ENCODE peak calls at places on chromosomes 4 and X, in six cellular contexts. Z, D, V, R, B and H are unnamed samples.
A peak's percentile ranks its signal among the peaks of the same experiment; 100 is the strongest.

GRCh38 chr4:4574792-4575191 is 32.9 kb upstream of the STX18 start:
- DNase-seq in R (peak; percentile 80), D (peak; percentile 92), B (peak; percentile 47), V (no peak), Z (peak; percentile 72), H (no peak)

GRCh38 chr4:84381759-84382158 is 117.3 kb downstream of the NKX6-1 start:
- DNase-seq in R (no peak), V (no peak), B (no peak), Z (no peak), D (no peak), H (no peak)

GRCh38 chr4:174314770-174315169 is 31.1 kb downstream of the CEP44 start:
- DNase-seq in B (peak; percentile 44), D (peak; percentile 85), V (peak; percentile 3), Z (peak; percentile 65), R (peak; percentile 82), H (no peak)

GRCh38 chrX:43493751-43494150 is 162.3 kb upstream of the MAOA start:
- DNase-seq in Z (no peak), V (no peak), B (no peak), R (no peak), D (no peak), H (no peak)

GRCh38 chrX:106780259-106780658 is 22.2 kb upstream of the TBC1D8B start:
- DNase-seq in Z (no peak), R (no peak), B (no peak), V (no peak), D (no peak), H (no peak)

GRCh38 chr4:25756503-25756902 is 100.9 kb downstream of the SLC34A2 start:
- DNase-seq in Z (peak; percentile 29), D (no peak), B (no peak), R (no peak), V (no peak), H (peak; percentile 12)

GRCh38 chr4:128847074-128847724 is 37.7 kb downstream of the JADE1 start:
- DNase-seq in R (no peak), D (no peak), B (no peak), Z (peak; percentile 36), V (no peak), H (no peak)

GRCh38 chr4:20065952-20066351 is 185.8 kb upstream of the SLIT2 start:
- DNase-seq in D (no peak), B (no peak), V (no peak), Z (no peak), R (no peak), H (no peak)

GRCh38 chr4:32485976-32486375 is 1765.8 kb downstream of the PCDH7 start:
- DNase-seq in B (no peak), V (no peak), D (no peak), Z (no peak), R (no peak), H (peak; percentile 36)

DNA sequence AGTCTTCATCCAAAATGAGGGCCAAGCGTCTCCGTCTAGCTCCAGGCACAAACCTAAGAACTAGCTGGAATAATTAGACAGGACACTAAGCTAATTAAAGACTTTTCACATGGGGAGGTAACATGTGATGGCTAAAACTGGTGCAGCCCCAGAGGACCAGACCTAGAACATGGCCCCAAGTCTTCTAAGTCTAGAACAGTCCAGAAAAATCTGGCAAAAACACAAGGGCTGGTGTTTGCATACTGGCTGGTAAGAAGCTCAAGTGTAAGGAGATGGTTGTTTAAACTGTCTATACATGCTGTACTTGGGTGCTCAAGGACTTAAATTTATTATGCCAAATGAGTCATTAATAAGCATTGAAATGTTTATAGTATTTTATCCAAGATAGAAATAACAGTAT is 10.0 kb downstream of the SH3KBP1 start:
- DNase-seq in V (no peak), Z (no peak), R (no peak), D (no peak), B (no peak), H (no peak)
- H3K4ac ChIP-seq in V (no peak overlapping the region), Z (no peak overlapping the region), R (no peak overlapping the region), D (no peak overlapping the region), B (no peak overlapping the region), H (no peak overlapping the region)

DNA sequence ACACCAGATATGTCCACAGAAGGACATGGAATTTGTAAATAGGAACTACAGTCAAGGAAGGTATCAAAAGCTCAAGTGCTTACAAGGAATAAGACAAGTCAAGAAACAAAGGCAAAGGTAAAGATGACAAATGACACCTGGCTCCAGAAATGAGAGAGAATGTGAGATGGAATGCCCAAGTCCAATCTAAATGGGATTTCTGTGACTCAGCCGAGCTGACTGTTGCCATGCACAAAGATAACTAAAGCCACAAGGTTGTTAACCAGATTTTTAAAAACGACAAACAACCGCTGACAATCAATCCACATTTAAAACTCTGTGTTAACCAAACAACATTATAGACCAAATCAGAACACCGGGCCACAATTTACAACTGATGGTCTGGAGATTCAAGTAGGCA is 1.1 kb downstream of the NFXL1 start:
- DNase-seq in R (peak; percentile 49), D (peak; percentile 26), Z (peak; percentile 34), B (no peak), V (no peak), H (no peak)
- H3K4ac ChIP-seq in R (peak overlapping the region; percentile 38), D (no peak overlapping the region), Z (peak overlapping the region; percentile 43), B (no peak overlapping the region), V (no peak overlapping the region), H (no peak overlapping the region)

GRCh38 chr4:52838729-52839722 is 23.1 kb upstream of the RASL11B start:
- DNase-seq in B (no peak), D (no peak), V (no peak), R (peak; percentile 44), Z (no peak), H (no peak)
- H3K4ac ChIP-seq in B (no peak overlapping the region), D (no peak overlapping the region), V (peak overlapping the region; percentile 63), R (peak overlapping the region; percentile 63), Z (peak overlapping the region; percentile 47), H (no peak overlapping the region)

GRCh38 chr4:113761682-113762060 is at the start of gene CAMK2D:
- DNase-seq in Z (peak; percentile 89), D (peak; percentile 86), V (no peak), B (peak; percentile 67), R (peak; percentile 92), H (peak; percentile 78)

GRCh38 chr4:113760094-113760851 is 1.3 kb downstream of the CAMK2D start:
- DNase-seq in V (no peak), D (peak; percentile 72), B (no peak), R (peak; percentile 54), Z (peak; percentile 61), H (no peak)

GRCh38 chr4:113762851-113763172 is 1.3 kb upstream of the CAMK2D start:
- DNase-seq in B (no peak), Z (no peak), V (no peak), R (no peak), D (no peak), H (no peak)

GRCh38 chr4:113760852-113761681 is 471 bp downstream of the CAMK2D start:
- DNase-seq in Z (peak; percentile 71), D (peak; percentile 91), R (peak; percentile 87), B (peak; percentile 54), V (no peak), H (peak; percentile 36)

GRCh38 chr4:113762061-113762850 is 718 bp upstream of the CAMK2D start:
- DNase-seq in R (peak; percentile 100), Z (peak; percentile 100), V (peak; percentile 97), D (peak; percentile 100), B (peak; percentile 98), H (peak; percentile 97)
- H3K4ac ChIP-seq in R (peak overlapping the region; percentile 94), Z (peak overlapping the region; percentile 94), V (no peak overlapping the region), D (peak overlapping the region; percentile 94), B (no peak overlapping the region), H (peak overlapping the region; percentile 84)

GRCh38 chr4:107253090-107253489 is 217.0 kb upstream of the DKK2 start:
- DNase-seq in D (no peak), B (no peak), R (no peak), V (no peak), Z (no peak), H (no peak)
- H3K4ac ChIP-seq in D (no peak overlapping the region), B (no peak overlapping the region), R (no peak overlapping the region), V (no peak overlapping the region), Z (no peak overlapping the region), H (no peak overlapping the region)

GRCh38 chr4:1300466-1301455 is 11.1 kb downstream of the MAEA start:
- DNase-seq in Z (peak; percentile 76), B (no peak), R (peak; percentile 48), V (no peak), D (peak; percentile 86), H (no peak)
- H3K4ac ChIP-seq in Z (no peak overlapping the region), B (no peak overlapping the region), R (no peak overlapping the region), V (no peak overlapping the region), D (no peak overlapping the region), H (no peak overlapping the region)

GRCh38 chr4:8557151-8558076 is 22.8 kb upstream of the GPR78 start:
- DNase-seq in V (no peak), R (no peak), B (no peak), D (no peak), Z (no peak), H (no peak)
- H3K4ac ChIP-seq in V (no peak overlapping the region), R (peak overlapping the region; percentile 87), B (no peak overlapping the region), D (no peak overlapping the region), Z (no peak overlapping the region), H (no peak overlapping the region)

GRCh38 chrX:118179718-118180117 is 63.1 kb upstream of the KLHL13 start:
- DNase-seq in R (peak; percentile 13), B (no peak), Z (no peak), D (no peak), V (no peak), H (no peak)
- H3K4ac ChIP-seq in R (no peak overlapping the region), B (no peak overlapping the region), Z (no peak overlapping the region), D (no peak overlapping the region), V (no peak overlapping the region), H (no peak overlapping the region)

GRCh38 chr4:82899339-82899738 is 1.2 kb upstream of the THAP9 start:
- DNase-seq in B (no peak), V (no peak), Z (no peak), D (peak; percentile 37), R (no peak), H (no peak)

GRCh38 chr4:82900335-82901128 is at the start of gene THAP9:
- DNase-seq in D (peak; percentile 100), B (peak; percentile 99), V (peak; percentile 89), R (peak; percentile 99), Z (peak; percentile 100), H (peak; percentile 96)

GRCh38 chr4:82901129-82901718 is 689 bp downstream of the THAP9 start:
- DNase-seq in Z (no peak), R (no peak), V (no peak), B (no peak), D (no peak), H (no peak)

GRCh38 chr4:82898322-82899243 is 2.0 kb upstream of the THAP9 start:
- DNase-seq in D (peak; percentile 92), V (no peak), Z (peak; percentile 91), R (peak; percentile 36), B (no peak), H (no peak)

GRCh38 chr4:82900016-82900334 is 560 bp upstream of the THAP9 start:
- DNase-seq in Z (peak; percentile 44), D (no peak), V (no peak), R (no peak), B (no peak), H (peak; percentile 42)
- H3K4ac ChIP-seq in Z (peak overlapping the region; percentile 79), D (peak overlapping the region; percentile 33), V (peak overlapping the region; percentile 40), R (no peak overlapping the region), B (no peak overlapping the region), H (no peak overlapping the region)

DNA sequence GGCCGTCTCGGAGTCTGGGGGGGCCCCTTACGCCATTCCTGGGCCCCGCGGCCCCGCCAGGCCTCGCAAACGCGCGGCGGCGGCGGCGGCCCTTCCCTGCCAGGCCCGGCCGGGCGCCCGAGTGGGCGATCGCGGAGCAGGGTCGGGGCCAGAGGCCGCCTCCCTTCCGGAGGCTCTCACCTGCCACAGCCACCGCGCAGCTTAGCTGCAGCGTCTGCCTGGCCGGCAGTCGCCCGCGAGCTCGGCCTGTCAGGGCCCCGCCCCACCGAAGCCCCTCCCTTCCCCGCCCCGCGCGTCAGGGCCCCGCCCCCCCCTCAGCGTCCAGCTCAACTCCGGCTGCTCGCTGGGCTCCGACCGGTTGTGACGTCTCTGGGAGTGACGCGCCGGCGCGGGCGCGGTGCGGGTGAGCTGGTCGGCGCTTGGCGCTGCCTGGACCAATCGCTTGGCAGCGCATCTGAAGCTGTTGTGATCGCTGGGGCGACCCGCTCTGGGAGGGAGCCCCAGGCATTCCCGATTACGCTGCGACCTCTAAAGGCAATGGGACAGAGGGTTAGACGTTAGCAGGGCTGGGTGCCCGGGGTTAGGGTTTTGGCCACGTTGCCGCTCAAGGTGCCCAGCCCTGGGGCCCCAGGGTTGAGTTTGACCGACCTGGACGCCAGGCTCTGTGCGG is at the start of gene SLC10A3:
- DNase-seq in V (peak; percentile 78), Z (peak; percentile 92), D (peak; percentile 94), B (peak; percentile 97), R (peak; percentile 97), H (peak; percentile 86)
- H3K4ac ChIP-seq in V (no peak within 1 kb of the TSS), Z (peak within 1 kb of the TSS; percentile 85), D (peak within 1 kb of the TSS; percentile 67), B (no peak within 1 kb of the TSS), R (peak within 1 kb of the TSS; percentile 58), H (no peak within 1 kb of the TSS)